ENCODE peak calls at places on chromosomes 2 and 18, in ten cellular contexts. Z is K562, X is transverse colon, U is GM23338, V is spleen, A is Panc1, S is sigmoid colon, E is SK-N-SH, D is suprapubic skin, R is endothelial cell of umbilical vein. J is an unnamed sample.

GRCh38 chr2:238105506-238106338 is 5.6 kb downstream of the ESPNL start:
- DNase-seq in X (peak; percentile 6), S (no peak), D (peak; percentile 70), A (no peak), Z (no peak), E (peak; percentile 41), V (peak; percentile 77), U (no peak), R (no peak), J (no peak)

GRCh38 chr18:10453885-10454772 is at the start of gene APCDD1:
- DNase-seq in R (no peak), E (peak; percentile 88), D (peak; percentile 89), A (no peak), X (peak; percentile 45), U (peak; percentile 73), S (peak; percentile 86), V (no peak), Z (no peak), J (peak; percentile 64)

GRCh38 chr2:11056614-11057013 is 98.7 kb upstream of the SLC66A3 start:
- DNase-seq in X (no peak), R (no peak), Z (no peak), S (no peak), E (peak; percentile 42), A (no peak), V (no peak), D (no peak), U (no peak), J (no peak)

GRCh38 chr2:79940366-79940765 is 364.2 kb downstream of the LRRTM1 start:
- DNase-seq in X (no peak), D (no peak), A (no peak), V (no peak), S (no peak), R (no peak), U (no peak), Z (no peak), E (no peak), J (no peak)

GRCh38 chr2:56008661-56009411 is 85.3 kb upstream of the EFEMP1 start:
- DNase-seq in D (no peak), X (peak; percentile 18), S (peak; percentile 86), V (no peak), A (no peak), E (peak; percentile 58), Z (no peak), R (peak; percentile 99), U (peak; percentile 91), J (no peak)

GRCh38 chr2:224038830-224039079 is 331 bp downstream of the SERPINE2 start:
- DNase-seq in Z (no peak), E (no peak), D (no peak), X (no peak), V (no peak), S (no peak), A (no peak), R (no peak), U (no peak), J (no peak)

GRCh38 chr2:41668529-41668928 is 379.3 kb upstream of the PKDCC start:
- DNase-seq in Z (no peak), X (no peak), D (no peak), A (no peak), S (no peak), U (peak; percentile 60), V (no peak), E (no peak), R (no peak), J (no peak)

GRCh38 chr2:171109571-171109970 is 51.1 kb downstream of the TLK1 start:
- DNase-seq in V (no peak), Z (no peak), E (no peak), D (no peak), R (no peak), U (no peak), A (no peak), S (no peak), X (no peak), J (no peak)

GRCh38 chr18:54284967-54285785 is 15.9 kb downstream of the POLI start:
- DNase-seq in A (no peak), D (no peak), U (no peak), V (no peak), X (peak; percentile 31), E (no peak), Z (peak; percentile 6), S (no peak), R (peak; percentile 21), J (no peak)

GRCh38 chr2:109560265-109560664 is 53.5 kb downstream of the SEPTIN10 start:
- DNase-seq in Z (peak; percentile 7), S (no peak), X (no peak), E (no peak), U (no peak), R (peak; percentile 33), D (no peak), A (no peak), V (no peak), J (no peak)

GRCh38 chr2:230920167-230920566 is 4.9 kb downstream of the GPR55 start:
- DNase-seq in R (no peak), D (no peak), U (no peak), X (peak; percentile 1), E (no peak), V (no peak), Z (no peak), S (peak; percentile 7), A (no peak), J (peak; percentile 2)

GRCh38 chr2:9548506-9548905 is 7.1 kb downstream of the ADAM17 start:
- DNase-seq in S (no peak), R (no peak), X (no peak), A (no peak), V (no peak), U (no peak), Z (no peak), E (no peak), D (no peak), J (no peak)

GRCh38 chr2:42336361-42336965 is 24.6 kb downstream of the COX7A2L start:
- DNase-seq in R (no peak), E (no peak), S (no peak), D (no peak), A (no peak), V (no peak), U (no peak), X (no peak), Z (no peak), J (no peak)

GRCh38 chr2:14647714-14648113 is 15.2 kb downstream of the LRATD1 start:
- DNase-seq in X (no peak), R (no peak), Z (no peak), D (no peak), V (no peak), S (no peak), A (no peak), E (no peak), U (no peak), J (no peak)
- TF ChIP-seq POLR2AphosphoS5 in X (no peak), R (no peak), Z (no peak), D (no peak), V (no peak), S (no peak), A (no peak), E (no peak), U (no peak), J (no peak)

DNA sequence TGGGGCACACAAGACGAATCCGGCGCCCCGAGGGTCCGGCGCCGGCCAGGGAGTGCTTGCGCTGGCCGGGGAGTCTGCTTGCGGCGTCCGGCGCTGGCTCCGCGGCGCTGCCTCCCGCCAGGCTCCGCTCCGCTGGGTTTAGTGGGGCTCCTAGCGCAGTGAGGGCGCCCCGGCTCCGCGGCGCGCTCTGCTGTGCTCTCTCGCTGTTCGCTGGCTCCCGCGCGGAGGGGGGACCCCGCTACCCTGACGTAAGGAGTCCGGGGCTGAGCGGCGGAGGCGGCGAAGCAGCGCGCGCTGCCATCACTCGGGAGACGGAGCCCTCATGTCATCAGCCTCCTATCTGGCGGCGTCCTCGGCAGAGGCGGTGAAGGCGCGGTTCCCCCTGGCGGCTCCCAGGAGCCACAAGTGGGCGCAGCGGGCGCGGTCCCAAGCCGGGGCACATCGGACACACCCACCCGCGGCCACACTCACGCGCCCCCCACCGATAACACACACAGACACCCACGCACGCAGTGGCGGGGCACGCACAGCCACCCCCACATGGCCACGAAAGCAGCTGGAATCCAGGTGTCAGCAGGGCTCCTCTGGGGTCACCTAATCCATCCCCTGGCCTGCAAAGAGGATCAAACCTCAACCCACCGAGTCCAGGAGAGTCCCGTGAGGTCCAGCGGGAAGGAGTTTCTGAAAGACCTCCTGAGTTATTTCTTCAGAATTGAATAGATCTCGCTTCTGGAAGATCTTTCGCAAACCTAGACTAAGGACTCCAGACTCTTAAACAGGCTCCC is at the start of gene C1QL2:
- DNase-seq in A (no peak), D (no peak), Z (no peak), U (peak; percentile 77), R (no peak), E (peak; percentile 60), S (no peak), X (no peak), V (no peak), J (no peak)
- TF ChIP-seq CTCF in A (no peak), D (no peak), Z (no peak), U (peak; percentile 64), R (no peak), E (no peak), S (no peak), X (no peak), V (no peak), J (no peak)

DNA sequence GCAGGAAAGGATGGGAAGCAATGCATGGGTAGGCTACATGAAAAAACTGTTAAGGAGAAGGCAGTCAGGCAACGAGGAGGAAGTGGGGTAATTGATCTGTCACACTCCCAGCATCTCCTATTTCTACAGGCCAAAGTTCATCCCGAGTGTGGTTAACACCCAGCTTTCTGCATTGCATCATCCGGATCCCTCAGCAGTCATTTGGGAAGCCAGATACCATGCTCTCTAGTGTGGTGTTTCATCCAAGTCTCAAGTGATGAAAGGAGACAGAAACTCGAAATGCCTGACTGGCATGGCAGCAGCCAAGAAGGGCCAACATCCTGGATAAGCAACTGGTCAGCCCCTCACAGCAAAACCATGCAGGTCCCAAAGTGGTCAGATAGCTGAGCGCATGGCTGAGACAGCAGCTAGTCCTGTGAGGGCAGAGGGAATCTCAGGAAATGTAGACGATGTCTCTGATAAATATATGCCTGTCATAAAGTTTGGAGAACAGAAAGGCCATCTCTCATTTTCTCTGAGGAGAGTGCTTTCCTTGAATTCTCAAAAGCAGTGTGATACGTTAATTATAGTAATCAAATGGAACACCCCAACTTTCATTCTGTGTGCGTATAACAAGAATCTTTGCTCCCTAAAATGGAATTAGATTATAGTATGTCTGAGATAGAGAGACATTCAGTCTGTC is 24.8 kb upstream of the HNRNPA3 start:
- DNase-seq in U (no peak), X (peak; percentile 51), S (no peak), R (no peak), V (no peak), E (no peak), A (no peak), Z (no peak), D (no peak), J (no peak)
- H3K27ac ChIP-seq in U (no peak overlapping the region), X (peak overlapping the region; percentile 57), S (no peak overlapping the region), R (no peak overlapping the region), V (no peak overlapping the region), E (no peak overlapping the region), A (peak overlapping the region; percentile 62), Z (no peak overlapping the region), D (no peak overlapping the region), J (no peak overlapping the region)

DNA sequence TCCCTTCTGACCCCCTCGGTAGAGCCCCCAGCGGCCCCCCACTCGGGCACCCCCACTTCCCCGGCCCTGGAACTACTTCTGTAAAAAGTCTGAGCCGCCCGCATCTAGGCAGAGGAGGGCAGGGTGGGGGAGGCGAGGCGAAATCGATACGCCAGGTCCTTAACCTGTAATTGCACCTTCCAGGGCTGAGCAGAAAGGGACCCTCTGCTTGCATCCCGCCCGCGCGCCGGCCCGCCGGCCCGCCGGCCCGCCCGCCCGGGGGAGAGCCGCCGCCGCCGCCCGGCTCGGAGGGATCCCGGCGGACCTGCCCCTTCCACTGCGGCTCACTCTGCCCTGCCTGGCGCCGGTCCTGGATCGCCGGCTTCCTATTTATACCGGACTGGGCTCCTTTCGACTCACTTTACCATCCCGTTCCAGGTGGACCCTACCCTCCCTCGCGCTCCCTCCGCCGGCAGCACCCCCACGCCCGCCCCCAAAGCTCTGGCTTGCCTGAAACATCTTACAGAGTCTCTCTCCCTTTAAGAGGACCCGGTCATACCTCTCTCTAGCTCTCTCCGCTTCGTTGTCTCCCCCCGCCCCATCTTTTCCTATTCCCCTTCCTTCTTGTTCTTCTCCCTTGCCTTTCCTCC is 838 bp downstream of the KLHL14 start:
- DNase-seq in X (no peak), V (peak; percentile 84), R (no peak), A (no peak), E (peak; percentile 75), U (peak; percentile 70), D (no peak), Z (no peak), S (peak; percentile 63), J (no peak)
- TF ChIP-seq POLR2AphosphoS5 in X (no peak), V (peak; percentile 17), R (no peak), A (no peak), E (no peak), U (no peak), D (no peak), Z (no peak), S (no peak), J (no peak)

J was measured in stomach.